ENCODE peak calls at places on chromosomes 13 and 19, in four cellular contexts. L is GM12878, G is K562, T is HepG2. N is an unnamed sample. For H3K9me3 and H3K36me3, the result is how much of the 10 kb centered on the place peaks cover.

GRCh38 chr19:31772915-31773314 is 423.7 kb upstream of the TSHZ3 start:
- DNase-seq in L (no peak), G (no peak), T (no peak), N (peak)

GRCh38 chr13:113879506-113880360 is 15.9 kb upstream of the GAS6 start:
- DNase-seq in L (no peak), G (no peak), T (no peak), N (no peak)

GRCh38 chr13:75430618-75431209 is 51.3 kb downstream of the TBC1D4 start:
- DNase-seq in L (no peak), G (no peak), T (no peak), N (no peak)

GRCh38 chr19:50258918-50259372 is 55.5 kb downstream of the MYH14 start:
- DNase-seq in L (no peak), G (peak), T (no peak), N (no peak)

GRCh38 chr13:22757530-22758120 is 423.2 kb upstream of the SGCG start:
- DNase-seq in L (no peak), G (no peak), T (no peak), N (no peak)

GRCh38 chr13:104357174-104357573 is 1291.0 kb upstream of the SLC10A2 start:
- DNase-seq in L (no peak), G (no peak), T (no peak), N (peak)

GRCh38 chr19:1097810-1098176 is 2.6 kb upstream of the POLR2E start:
- DNase-seq in L (no peak), G (no peak), T (peak), N (no peak)

GRCh38 chr19:41341669-41342490 is 11.8 kb downstream of the TGFB1 start:
- DNase-seq in L (no peak), G (no peak), T (no peak), N (no peak)

GRCh38 chr19:46076951-46077814 is 36.4 kb upstream of the IGFL4 start:
- DNase-seq in L (no peak), G (peak), T (peak), N (peak)

GRCh38 chr19:54916822-54917221 is 10.9 kb downstream of the NCR1 start:
- DNase-seq in L (peak), G (no peak), T (no peak), N (no peak)

GRCh38 chr19:23440207-23440606 is 44.9 kb upstream of the ZNF91 start:
- DNase-seq in L (no peak), G (peak), T (no peak), N (no peak)

GRCh38 chr13:74129500-74130144 is 4.6 kb downstream of the KLF12 start:
- DNase-seq in L (no peak), G (peak), T (no peak), N (no peak)

GRCh38 chr19:35279985-35280821 is 2.1 kb upstream of the HAMP start:
- DNase-seq in L (peak), G (no peak), T (peak), N (no peak)

GRCh38 chr13:29507356-29507755 is 88.1 kb downstream of the SLC7A1 start:
- DNase-seq in L (no peak), G (no peak), T (no peak), N (no peak)

GRCh38 chr19:46970815-46971214 is 48.8 kb upstream of the NPAS1 start:
- DNase-seq in L (no peak), G (no peak), T (no peak), N (no peak)

GRCh38 chr13:95341441-95341840 is 40.2 kb upstream of the ABCC4 start:
- DNase-seq in L (no peak), G (no peak), T (no peak), N (no peak)

GRCh38 chr13:24183741-24184182 is 23.2 kb downstream of the SPATA13 start:
- DNase-seq in L (no peak), G (no peak), T (peak), N (no peak)

GRCh38 chr13:46622918-46623256 is 69.9 kb downstream of the LRCH1 start:
- DNase-seq in L (no peak), G (no peak), T (no peak), N (no peak)

GRCh38 chr13:97298816-97299215 is 76.7 kb downstream of the MBNL2 start:
- DNase-seq in L (no peak), G (no peak), T (no peak), N (no peak)

GRCh38 chr13:97296740-97297139 is 74.6 kb downstream of the MBNL2 start:
- DNase-seq in L (no peak), G (no peak), T (peak), N (no peak)

GRCh38 chr13:97301382-97302095 is 79.4 kb downstream of the MBNL2 start:
- DNase-seq in L (no peak), G (no peak), T (no peak), N (no peak)

GRCh38 chr13:97302611-97303010 is 80.5 kb downstream of the MBNL2 start:
- DNase-seq in L (no peak), G (no peak), T (no peak), N (no peak)

GRCh38 chr13:97300871-97301270 is 78.7 kb downstream of the MBNL2 start:
- DNase-seq in L (no peak), G (no peak), T (no peak), N (no peak)
- H3K9me3 ChIP-seq in L (under half), G (under half), T (under half), N (under half)

GRCh38 chr13:110491869-110492268 is 69.7 kb downstream of the RAB20 start:
- DNase-seq in L (no peak), G (no peak), T (no peak), N (no peak)
- H3K36me3 ChIP-seq in L (under half), G (under half), T (under half), N (half or more)

GRCh38 chr19:53868892-53869804 is 1.5 kb downstream of the MYADM start:
- DNase-seq in L (no peak), G (peak), T (peak), N (no peak)

GRCh38 chr19:53867225-53868090 is at the start of gene MYADM:
- DNase-seq in L (peak), G (peak), T (peak), N (peak)

GRCh38 chr19:53870485-53870844 is 2.8 kb downstream of the MYADM start:
- DNase-seq in L (no peak), G (no peak), T (no peak), N (no peak)

GRCh38 chr19:53865918-53866696 is 1.6 kb upstream of the MYADM start:
- DNase-seq in L (no peak), G (peak), T (peak), N (no peak)

GRCh38 chr19:53868091-53868891 is 608 bp downstream of the MYADM start:
- DNase-seq in L (no peak), G (peak), T (peak), N (no peak)
- TF ChIP-seq ZNF274 in L (no peak), G (no peak), T (no peak), N (no peak)

DNA sequence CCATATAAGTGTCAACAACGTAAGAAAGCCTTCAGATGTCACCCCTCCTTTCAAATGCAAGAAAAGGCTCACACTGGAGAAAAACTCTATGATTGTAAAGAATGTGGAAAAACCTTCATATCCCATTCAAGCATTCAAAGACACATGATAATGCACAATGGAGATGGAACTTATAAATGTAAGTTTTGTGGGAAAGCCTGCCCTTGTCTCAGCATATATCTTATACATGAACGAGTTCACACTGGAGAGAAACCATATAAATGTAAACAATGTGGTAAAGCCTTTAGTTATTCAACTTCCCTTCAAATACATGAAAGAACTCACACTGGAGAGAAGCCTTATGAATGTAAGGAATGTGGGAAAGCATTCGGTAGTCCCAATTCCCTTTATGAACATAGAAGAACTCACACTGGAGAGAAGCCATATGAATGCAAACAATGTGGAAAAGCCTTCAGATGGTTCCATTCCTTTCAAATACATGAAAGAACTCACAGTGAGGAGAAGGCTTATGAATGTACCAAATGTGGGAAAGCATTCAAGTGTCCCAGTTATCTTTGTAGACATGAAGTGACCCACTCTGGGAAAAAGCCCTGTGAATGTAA is 11.1 kb downstream of the ZNF844 start:
- DNase-seq in L (no peak), G (no peak), T (no peak), N (no peak)
- H3K9me3 ChIP-seq in L (under half), G (under half), T (under half), N (half or more)

GRCh38 chr19:5694952-5695648 is 5.0 kb downstream of the RPL36 start:
- DNase-seq in L (no peak), G (no peak), T (no peak), N (no peak)
- H3K36me3 ChIP-seq in L (half or more), G (half or more), T (half or more), N (half or more)